ENCODE peak calls at places on chromosomes 6 and 20, in nine cellular contexts. N, Q, X, L, U, W, T, Y and R are unnamed samples.

GRCh38 chr6:10687582-10687981 is 6.8 kb downstream of the C6orf52 start:
- DNase-seq in N (no peak), Q (peak), X (no peak), L (no peak), U (no peak), W (no peak), T (no peak), Y (no peak), R (no peak)

GRCh38 chr20:24411452-24412216 is 57.8 kb upstream of the SYNDIG1 start:
- DNase-seq in N (no peak), Q (no peak), X (no peak), L (no peak), U (no peak), W (no peak), T (no peak), Y (no peak), R (no peak)

GRCh38 chr6:137938770-137939379 is 71.8 kb downstream of the TNFAIP3 start:
- DNase-seq in N (no peak), Q (no peak), X (no peak), L (no peak), U (no peak), W (no peak), T (no peak), Y (no peak), R (no peak)

GRCh38 chr6:20056350-20056992 is 155.8 kb downstream of the MBOAT1 start:
- DNase-seq in N (no peak), Q (peak), X (no peak), L (peak), U (peak), W (no peak), T (no peak), Y (peak), R (no peak)

GRCh38 chr20:62515280-62515679 is 39.5 kb upstream of the GATA5 start:
- DNase-seq in N (no peak), Q (no peak), X (no peak), L (no peak), U (no peak), W (no peak), T (no peak), Y (no peak), R (no peak)

GRCh38 chr20:63315240-63315981 is 22.4 kb downstream of the COL20A1 start:
- DNase-seq in N (no peak), Q (no peak), X (no peak), L (no peak), U (no peak), W (no peak), T (peak), Y (no peak), R (no peak)

GRCh38 chr6:14274552-14275492 is 157.2 kb downstream of the CD83 start:
- DNase-seq in N (no peak), Q (no peak), X (no peak), L (no peak), U (no peak), W (no peak), T (peak), Y (no peak), R (no peak)

GRCh38 chr20:46640044-46640443 is 11.2 kb downstream of the SLC13A3 start:
- DNase-seq in N (no peak), Q (no peak), X (no peak), L (no peak), U (no peak), W (no peak), T (no peak), Y (no peak), R (no peak)

GRCh38 chr20:35588397-35588796 is 27.2 kb upstream of the SPAG4 start:
- DNase-seq in N (no peak), Q (no peak), X (no peak), L (no peak), U (no peak), W (no peak), T (no peak), Y (no peak), R (no peak)